ENCODE peak calls at places on chromosomes 16 and 17, in seven cellular contexts. L is fibroblast of lung; D is endothelial cell; Q is CD8-positive, alpha-beta T cell; X is HFF-Myc; K is GM04504; C is adrenal gland. F is an unnamed sample.
A peak's percentile ranks its signal among the peaks of the same experiment; 100 is the strongest.

GRCh38 chr17:27569257-27569722 is 61.7 kb upstream of the LGALS9 start:
- DNase-seq in L (peak; percentile 35), D (peak; percentile 44), Q (peak; percentile 37), X (no peak), K (no peak), C (peak; percentile 49), F (peak; percentile 7)

GRCh38 chr17:46167826-46168569 is 25.2 kb downstream of the KANSL1 start:
- DNase-seq in L (peak; percentile 80), D (no peak), Q (no peak), X (no peak), K (peak; percentile 26), C (no peak), F (no peak)

GRCh38 chr17:76232342-76232741 is 8.0 kb downstream of the RNF157 start:
- DNase-seq in L (peak; percentile 97), D (no peak), Q (no peak), X (peak; percentile 90), K (peak; percentile 87), C (no peak), F (no peak)

GRCh38 chr16:31451681-31452351 is 7.5 kb upstream of the ARMC5 start:
- DNase-seq in L (peak; percentile 72), D (peak; percentile 59), Q (no peak), X (no peak), K (no peak), C (peak; percentile 66), F (no peak)

GRCh38 chr17:78716814-78717393 is 65.2 kb downstream of the CYTH1 start:
- DNase-seq in L (peak; percentile 45), D (no peak), Q (no peak), X (no peak), K (no peak), C (peak; percentile 88), F (no peak)

GRCh38 chr16:85195884-85196816 is 83.9 kb upstream of the CIBAR2 start:
- DNase-seq in L (no peak), D (no peak), Q (no peak), X (no peak), K (no peak), C (peak; percentile 90), F (no peak)

GRCh38 chr16:53837421-53837820 is 133.5 kb downstream of the FTO start:
- DNase-seq in L (peak; percentile 44), D (no peak), Q (no peak), X (no peak), K (no peak), C (no peak), F (no peak)

GRCh38 chr16:1916654-1916990 is 1.6 kb downstream of the HS3ST6 start:
- DNase-seq in L (no peak), D (no peak), Q (no peak), X (no peak), K (no peak), C (no peak), F (no peak)

GRCh38 chr16:30644334-30644830 is 6.4 kb upstream of the PRR14 start:
- DNase-seq in L (no peak), D (no peak), Q (no peak), X (no peak), K (no peak), C (no peak), F (no peak)

GRCh38 chr17:61551255-61551742 is 39.7 kb downstream of the NACA2 start:
- DNase-seq in L (peak; percentile 79), D (no peak), Q (no peak), X (peak; percentile 25), K (peak; percentile 18), C (no peak), F (no peak)

GRCh38 chr16:30715777-30716445 is 16.9 kb downstream of the SRCAP start:
- DNase-seq in L (no peak), D (no peak), Q (peak; percentile 25), X (no peak), K (no peak), C (no peak), F (no peak)

F was measured in activated CD4-positive, CD25-positive, alpha-beta regulatory T cell.